ENCODE peak calls at places on chromosomes 13 and 19, in ten cellular contexts. L is nephron progenitor cell; B is AG08396; K is H9; H is occipital lobe; R is CD4-positive, alpha-beta T cell; N is effector memory CD8-positive, alpha-beta T cell; Z is left kidney; D is H1; P is KG1. J is an unnamed sample.

GRCh38 chr13:108632649-108633167 is 3.3 kb downstream of the MYO16 start:
- DNase-seq in N (no peak), K (no peak), B (no peak), P (no peak), R (no peak), H (no peak), D (no peak), L (no peak), Z (no peak), J (no peak)

GRCh38 chr19:41845051-41845590 is 279 bp downstream of the DMRTC2 start:
- DNase-seq in R (no peak), D (no peak), N (no peak), H (no peak), Z (no peak), K (no peak), B (no peak), L (no peak), P (no peak), J (no peak)

GRCh38 chr13:65461590-65461989 is 1768.5 kb downstream of the PCDH9 start:
- DNase-seq in R (no peak), H (no peak), K (no peak), P (no peak), B (no peak), N (no peak), L (peak; percentile 4), Z (peak; percentile 29), D (peak; percentile 41), J (peak; percentile 79)

GRCh38 chr19:13401388-13401787 is 104.9 kb downstream of the CACNA1A start:
- DNase-seq in B (peak; percentile 16), D (peak; percentile 46), Z (no peak), L (no peak), R (no peak), H (no peak), N (no peak), P (no peak), K (peak; percentile 46), J (no peak)

GRCh38 chr19:53906211-53907192 is 2.6 kb upstream of the CACNG7 start:
- DNase-seq in P (no peak), K (peak; percentile 73), B (peak; percentile 88), L (peak; percentile 84), R (peak; percentile 63), H (peak; percentile 29), Z (no peak), N (peak; percentile 75), D (peak; percentile 97), J (no peak)

GRCh38 chr19:33134571-33135041 is 2.7 kb downstream of the WDR88 start:
- DNase-seq in H (no peak), P (no peak), N (peak; percentile 18), Z (peak; percentile 16), B (no peak), K (peak; percentile 63), R (peak; percentile 24), D (peak; percentile 56), L (peak; percentile 37), J (peak; percentile 60)

GRCh38 chr19:49231389-49231788 is 73.8 kb downstream of the TRPM4 start:
- DNase-seq in B (no peak), H (no peak), K (no peak), Z (no peak), L (no peak), N (no peak), R (no peak), D (no peak), P (no peak), J (no peak)

GRCh38 chr19:55670280-55671053 is 4.6 kb upstream of the EPN1 start:
- DNase-seq in H (no peak), L (no peak), R (no peak), D (no peak), B (no peak), P (no peak), N (no peak), Z (no peak), K (peak; percentile 72), J (peak; percentile 77)

GRCh38 chr13:44719857-44720671 is 143.9 kb upstream of the TSC22D1 start:
- DNase-seq in H (no peak), K (no peak), B (peak; percentile 29), R (no peak), D (no peak), P (no peak), L (no peak), N (no peak), Z (peak; percentile 38), J (no peak)

GRCh38 chr13:23715762-23716235 is 145.6 kb downstream of the TNFRSF19 start:
- DNase-seq in D (peak; percentile 78), P (no peak), R (no peak), L (peak; percentile 20), B (no peak), H (no peak), K (peak; percentile 75), N (no peak), Z (peak; percentile 30), J (peak; percentile 72)

GRCh38 chr13:75271851-75272250 is 210.1 kb downstream of the TBC1D4 start:
- DNase-seq in H (no peak), L (no peak), Z (no peak), N (no peak), B (no peak), R (no peak), K (no peak), D (no peak), P (no peak), J (no peak)

GRCh38 chr19:49761625-49762311 is 1.3 kb downstream of the TSKS start:
- DNase-seq in B (no peak), K (peak; percentile 57), Z (peak; percentile 64), D (no peak), N (no peak), R (no peak), L (no peak), H (no peak), P (no peak), J (peak; percentile 78)

J was measured in islet precursor cell.